ENCODE peak calls at places on chromosomes 12 and 14, in five cellular contexts. V is tibial nerve, G is astrocyte of the spinal cord, I is psoas muscle, B is AG09309. T is an unnamed sample.
A peak's percentile ranks its signal among the peaks of the same experiment; 100 is the strongest.

GRCh38 chr14:68147331-68147730 is 327.8 kb downstream of the RAD51B start:
- DNase-seq in V (no peak), G (no peak), I (no peak), B (no peak), T (no peak)

GRCh38 chr12:69396041-69396440 is 36.5 kb downstream of the YEATS4 start:
- DNase-seq in V (no peak), G (no peak), I (no peak), B (no peak), T (no peak)

GRCh38 chr12:101855364-101855884 is 22.0 kb upstream of the DRAM1 start:
- DNase-seq in V (no peak), G (peak; percentile 9), I (no peak), B (no peak), T (no peak)

GRCh38 chr14:48417715-48418500 is 742.5 kb upstream of the MDGA2 start:
- DNase-seq in V (no peak), G (no peak), I (no peak), B (no peak), T (no peak)

GRCh38 chr14:106518054-106518943 is 991.9 kb downstream of the TMEM121 start:
- DNase-seq in V (peak; percentile 19), G (no peak), I (peak; percentile 34), B (no peak), T (no peak)

GRCh38 chr14:54676822-54677708 is 110.1 kb downstream of the SAMD4A start:
- DNase-seq in V (peak; percentile 42), G (peak; percentile 98), I (no peak), B (peak; percentile 90), T (peak; percentile 99)

GRCh38 chr14:33839193-33840076 is 111.4 kb downstream of the EGLN3 start:
- DNase-seq in V (peak; percentile 75), G (peak; percentile 52), I (peak; percentile 35), B (no peak), T (peak; percentile 28)

GRCh38 chr12:56338643-56339422 is at the start of gene IL23A:
- DNase-seq in V (no peak), G (peak; percentile 45), I (no peak), B (no peak), T (peak; percentile 18)

GRCh38 chr14:93379841-93380240 is 32.9 kb downstream of the COX8C start:
- DNase-seq in V (no peak), G (no peak), I (no peak), B (no peak), T (no peak)

GRCh38 chr14:100374270-100374669 is 51.1 kb downstream of the SLC25A47 start:
- DNase-seq in V (no peak), G (no peak), I (no peak), B (no peak), T (no peak)

GRCh38 chr12:52025301-52026172 is 18.8 kb downstream of the TAMALIN start:
- DNase-seq in V (peak; percentile 97), G (peak; percentile 87), I (peak; percentile 82), B (no peak), T (peak; percentile 58)

GRCh38 chr14:75301666-75302325 is 23.2 kb downstream of the FOS start:
- DNase-seq in V (peak; percentile 57), G (no peak), I (peak; percentile 48), B (no peak), T (no peak)

GRCh38 chr12:122021193-122021821 is 377 bp upstream of the BCL7A start:
- DNase-seq in V (no peak), G (no peak), I (no peak), B (no peak), T (no peak)

GRCh38 chr14:32681598-32681997 is 257.1 kb upstream of the NPAS3 start:
- DNase-seq in V (no peak), G (no peak), I (no peak), B (no peak), T (no peak)

GRCh38 chr12:69732088-69732487 is 6.6 kb upstream of the RAB3IP start:
- DNase-seq in V (no peak), G (peak; percentile 81), I (no peak), B (no peak), T (peak; percentile 87)

GRCh38 chr12:111046896-111047295 is 126.5 kb upstream of the MYL2 start:
- DNase-seq in V (no peak), G (no peak), I (no peak), B (no peak), T (no peak)

GRCh38 chr14:22268875-22269274 is 320.1 kb downstream of the DAD1 start:
- DNase-seq in V (no peak), G (peak; percentile 35), I (no peak), B (no peak), T (no peak)

GRCh38 chr14:41549821-41550597 is 56.7 kb upstream of the LRFN5 start:
- DNase-seq in V (no peak), G (peak; percentile 78), I (no peak), B (no peak), T (peak; percentile 28)

GRCh38 chr14:101755591-101756324 is 5.8 kb upstream of the PPP2R5C start:
- DNase-seq in V (no peak), G (no peak), I (no peak), B (no peak), T (no peak)

GRCh38 chr12:131141483-131141882 is 187.8 kb downstream of the ADGRD1 start:
- DNase-seq in V (no peak), G (no peak), I (no peak), B (no peak), T (no peak)

GRCh38 chr12:66883545-66883944 is 204.7 kb upstream of the GRIP1 start:
- DNase-seq in V (no peak), G (no peak), I (no peak), B (no peak), T (no peak)

GRCh38 chr12:99975321-99975720 is 9.4 kb downstream of the ANKS1B start:
- DNase-seq in V (no peak), G (no peak), I (no peak), B (no peak), T (no peak)

GRCh38 chr14:50560929-50561280 is 960 bp downstream of the ATL1 start:
- DNase-seq in V (peak; percentile 79), G (peak; percentile 48), I (peak; percentile 85), B (peak; percentile 20), T (peak; percentile 8)

GRCh38 chr14:55802986-55803431 is 223.0 kb downstream of the KTN1 start:
- DNase-seq in V (no peak), G (no peak), I (no peak), B (no peak), T (no peak)

GRCh38 chr14:33529773-33530172 is 421.1 kb downstream of the EGLN3 start:
- DNase-seq in V (no peak), G (no peak), I (no peak), B (no peak), T (no peak)

GRCh38 chr12:10779103-10779502 is 23.3 kb downstream of the TAS2R7 start:
- DNase-seq in V (no peak), G (no peak), I (no peak), B (no peak), T (no peak)

GRCh38 chr14:54643696-54644176 is 76.8 kb downstream of the SAMD4A start:
- DNase-seq in V (no peak), G (no peak), I (no peak), B (no peak), T (no peak)

GRCh38 chr14:64823305-64823985 is 56.3 kb downstream of the SPTB start:
- DNase-seq in V (peak; percentile 50), G (peak; percentile 63), I (peak; percentile 83), B (no peak), T (no peak)

GRCh38 chr14:97179573-97179972 is 382.4 kb downstream of the VRK1 start:
- DNase-seq in V (no peak), G (no peak), I (no peak), B (no peak), T (no peak)

GRCh38 chr14:63499701-63500250 is 43.4 kb downstream of the PPP2R5E start:
- DNase-seq in V (peak; percentile 21), G (no peak), I (no peak), B (peak; percentile 90), T (no peak)

GRCh38 chr14:96265387-96265786 is 9.4 kb downstream of the BDKRB1 start:
- DNase-seq in V (no peak), G (no peak), I (no peak), B (no peak), T (no peak)

GRCh38 chr14:73458219-73458976 is at the start of gene NUMB:
- DNase-seq in V (peak; percentile 98), G (peak; percentile 100), I (peak; percentile 97), B (peak; percentile 100), T (peak; percentile 100)
- TF ChIP-seq CTCF in V (peak; percentile 64), G (no peak), I (no peak), B (no peak), T (no peak)

DNA sequence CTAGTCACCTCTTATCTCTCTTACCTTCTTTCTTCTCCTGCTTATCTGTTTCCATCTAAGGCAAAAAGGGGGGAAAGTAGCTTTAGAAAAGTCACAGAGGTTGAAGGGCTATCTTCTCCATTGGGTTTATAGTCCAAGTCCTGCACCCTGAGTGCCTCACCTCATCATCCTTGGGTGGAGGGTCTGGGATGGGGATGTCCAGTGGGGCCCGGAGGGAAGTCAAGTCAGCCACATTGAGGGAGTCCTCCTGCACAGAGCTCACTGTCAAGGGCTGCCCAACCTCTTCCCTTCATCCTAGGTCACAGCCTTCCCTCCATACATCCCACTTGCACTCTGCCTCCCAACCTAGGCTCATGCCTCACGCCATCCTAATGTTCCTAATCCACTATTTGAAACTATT is 1.2 kb downstream of the PSME2 start:
- DNase-seq in V (no peak), G (no peak), I (no peak), B (no peak), T (no peak)
- H3K4me3 ChIP-seq in V (no peak overlapping the region), G (peak overlapping the region; percentile 89), I (peak overlapping the region; percentile 97), B (peak overlapping the region; percentile 93), T (peak overlapping the region; percentile 87)

DNA sequence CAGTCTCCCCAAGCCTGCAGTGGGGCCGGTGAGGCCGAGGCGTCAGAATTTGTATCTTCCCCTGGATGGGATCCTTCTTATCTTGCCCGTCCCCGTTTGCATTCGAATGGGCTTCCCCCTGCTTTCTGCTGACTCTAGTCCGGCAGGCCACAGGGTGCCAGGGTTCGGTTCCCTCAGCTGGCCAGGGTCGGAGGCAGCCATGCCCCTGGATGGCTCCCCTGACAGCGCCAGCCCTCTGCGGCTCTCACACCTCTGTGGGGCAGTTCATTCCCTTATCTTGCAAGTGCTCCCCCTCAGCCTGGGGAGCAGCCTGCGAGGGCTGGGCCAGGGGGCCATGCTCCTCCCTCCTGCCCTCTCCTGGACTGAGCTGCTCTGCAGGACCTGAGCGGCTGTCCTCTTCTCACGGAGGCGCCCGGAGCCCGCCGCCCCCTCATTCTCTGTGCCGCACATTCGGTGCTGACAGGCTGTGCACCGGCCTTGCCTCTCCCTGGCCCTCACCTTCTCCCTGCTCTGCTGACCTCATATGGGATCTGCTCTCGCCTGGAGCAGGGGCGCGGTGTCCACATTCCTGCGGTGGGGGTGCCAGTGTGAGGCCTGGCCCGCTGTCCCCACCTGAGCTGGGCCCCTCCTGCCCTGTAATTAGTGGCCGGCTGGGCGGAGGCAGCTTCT is 32.8 kb downstream of the KIF26A start:
- DNase-seq in V (no peak), G (no peak), I (no peak), B (no peak), T (no peak)
- TF ChIP-seq CTCF in V (no peak), G (no peak), I (no peak), B (no peak), T (no peak)

DNA sequence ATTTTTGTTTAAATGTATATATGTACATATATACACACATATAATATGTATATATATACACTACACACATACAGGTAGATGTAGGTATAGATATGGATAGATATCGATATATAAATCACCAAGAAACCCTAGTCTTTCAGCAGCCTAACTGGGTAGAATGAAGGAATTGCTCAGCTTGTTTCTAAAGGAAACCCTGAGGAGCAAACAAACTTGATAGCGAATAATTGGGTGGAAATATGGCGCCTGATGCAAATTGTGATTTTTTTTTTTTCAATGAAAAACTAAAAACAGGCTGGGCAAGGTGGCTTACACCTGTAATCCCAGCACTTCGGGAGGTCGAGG is 254 bp upstream of the CCDC177 start:
- DNase-seq in V (no peak), G (no peak), I (no peak), B (no peak), T (no peak)
- H3K4me3 ChIP-seq in V (no peak overlapping the region), G (no peak overlapping the region), I (peak overlapping the region; percentile 66), B (no peak overlapping the region), T (peak overlapping the region; percentile 34)

T was measured in astrocyte of the cerebellum.